ENCODE peak calls at places on chromosomes 13 and 19, in eight cellular contexts. G is CD8-positive, alpha-beta memory T cell; P is effector memory CD4-positive, alpha-beta T cell; U is right cardiac atrium; M is fibroblast of the aortic adventitia; N is brain microvascular endothelial cell; O is left ventricle myocardium inferior; Z is psoas muscle. B is an unnamed sample.

GRCh38 chr19:19145281-19145999 is 7.2 kb upstream of the TMEM161A start:
- DNase-seq in G (no peak), P (no peak), U (peak), M (no peak), N (no peak), O (no peak), Z (no peak), B (no peak)

GRCh38 chr19:54420383-54421168 is 5.3 kb downstream of the TTYH1 start:
- DNase-seq in G (no peak), P (no peak), U (peak), M (no peak), N (peak), O (peak), Z (no peak), B (peak)

GRCh38 chr13:94860981-94861407 is 148.6 kb upstream of the SOX21 start:
- DNase-seq in G (no peak), P (no peak), U (no peak), M (peak), N (peak), O (no peak), Z (no peak), B (no peak)

GRCh38 chr13:76973920-76974617 is 17.8 kb upstream of the CLN5 start:
- DNase-seq in G (no peak), P (no peak), U (no peak), M (no peak), N (no peak), O (no peak), Z (no peak), B (no peak)

GRCh38 chr13:27542220-27542619 is 78.1 kb downstream of the LNX2 start:
- DNase-seq in G (no peak), P (no peak), U (no peak), M (no peak), N (no peak), O (no peak), Z (no peak), B (no peak)

GRCh38 chr19:16851031-16851712 is 22.0 kb downstream of the SIN3B start:
- DNase-seq in G (no peak), P (no peak), U (peak), M (no peak), N (peak), O (no peak), Z (no peak), B (no peak)

GRCh38 chr13:22596157-22596863 is 584.5 kb upstream of the SGCG start:
- DNase-seq in G (no peak), P (no peak), U (no peak), M (peak), N (no peak), O (no peak), Z (no peak), B (no peak)

GRCh38 chr19:51024924-51025323 is 1.5 kb downstream of the KLK11 start:
- DNase-seq in G (no peak), P (no peak), U (no peak), M (no peak), N (no peak), O (no peak), Z (peak), B (no peak)

GRCh38 chr13:111503376-111503775 is 182.9 kb downstream of the TEX29 start:
- DNase-seq in G (no peak), P (no peak), U (no peak), M (no peak), N (no peak), O (no peak), Z (no peak), B (no peak)
- H3K4me3 ChIP-seq in G (no peak), P (no peak), U (no peak), M (no peak), N (no peak), O (no peak), Z (no peak), B (no peak)

GRCh38 chr13:81382236-81382635 is 1041.3 kb upstream of the SPRY2 start:
- DNase-seq in G (no peak), P (no peak), U (no peak), M (no peak), N (no peak), O (no peak), Z (no peak), B (no peak)

GRCh38 chr13:81377926-81378325 is 1037.0 kb upstream of the SPRY2 start:
- DNase-seq in G (no peak), P (no peak), U (no peak), M (no peak), N (no peak), O (no peak), Z (no peak), B (no peak)

GRCh38 chr13:81383441-81383840 is 1042.5 kb upstream of the SPRY2 start:
- DNase-seq in G (no peak), P (no peak), U (no peak), M (no peak), N (no peak), O (no peak), Z (no peak), B (no peak)

GRCh38 chr13:81381560-81381959 is 1040.6 kb upstream of the SPRY2 start:
- DNase-seq in G (no peak), P (no peak), U (no peak), M (no peak), N (no peak), O (no peak), Z (no peak), B (no peak)

GRCh38 chr13:81379183-81379582 is 1038.3 kb upstream of the SPRY2 start:
- DNase-seq in G (no peak), P (no peak), U (no peak), M (no peak), N (no peak), O (no peak), Z (no peak), B (no peak)
- H3K4me3 ChIP-seq in G (no peak), P (no peak), U (no peak), M (no peak), N (no peak), O (no peak), Z (no peak), B (no peak)

GRCh38 chr13:52849727-52850395 is 1.4 kb upstream of the PCDH8 start:
- DNase-seq in G (no peak), P (no peak), U (no peak), M (no peak), N (no peak), O (no peak), Z (no peak), B (no peak)
- H3K4me3 ChIP-seq in G (no peak), P (no peak), U (no peak), M (no peak), N (no peak), O (peak), Z (peak), B (no peak)

GRCh38 chr19:46350758-46351159 is 3.9 kb downstream of the PPP5C start:
- DNase-seq in G (peak), P (no peak), U (no peak), M (no peak), N (no peak), O (no peak), Z (no peak), B (no peak)

GRCh38 chr19:46349311-46349993 is 2.6 kb downstream of the PPP5C start:
- DNase-seq in G (no peak), P (no peak), U (no peak), M (no peak), N (no peak), O (no peak), Z (no peak), B (no peak)

GRCh38 chr19:46347985-46348384 is 1.1 kb downstream of the PPP5C start:
- DNase-seq in G (no peak), P (no peak), U (no peak), M (no peak), N (no peak), O (no peak), Z (no peak), B (no peak)

GRCh38 chr19:46351241-46352041 is 4.6 kb downstream of the PPP5C start:
- DNase-seq in G (peak), P (no peak), U (peak), M (peak), N (peak), O (no peak), Z (peak), B (no peak)

DNA sequence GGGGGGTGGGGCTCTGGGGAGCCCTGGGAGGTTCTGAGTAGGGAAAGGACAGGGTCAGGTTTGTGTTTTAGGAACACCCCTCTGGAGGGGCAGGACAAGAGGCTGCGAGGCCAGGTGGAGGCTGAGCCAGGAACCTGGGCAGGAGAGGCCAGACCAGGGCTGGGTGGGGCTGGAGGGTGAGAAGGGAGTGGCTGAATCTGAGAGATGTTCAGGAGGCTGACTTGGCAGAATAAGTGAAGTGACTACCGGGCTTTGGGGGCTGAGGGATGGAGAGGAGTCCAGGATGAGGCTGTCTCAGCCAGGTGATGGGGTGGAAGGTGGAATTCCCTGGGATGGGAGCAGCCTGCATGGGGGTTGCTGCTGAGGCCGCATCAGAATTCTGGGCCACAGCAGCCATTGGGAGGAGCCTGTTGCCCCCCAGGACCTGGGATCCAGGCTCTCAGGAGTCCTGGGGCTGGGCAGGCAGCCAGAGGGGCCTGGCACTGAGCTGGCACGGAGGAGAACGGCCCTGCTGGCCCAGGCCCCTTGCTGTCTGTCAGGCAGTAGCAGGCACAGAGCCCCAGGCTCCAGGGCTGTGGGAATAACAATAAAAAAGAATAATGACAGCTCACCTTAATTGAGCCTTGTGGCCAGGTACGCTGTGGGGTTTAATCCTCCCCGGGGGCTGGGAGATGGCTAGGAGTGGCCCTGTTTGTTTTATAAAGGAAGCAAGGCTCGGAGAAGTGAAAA is 3.3 kb downstream of the PPP5C start:
- DNase-seq in G (no peak), P (no peak), U (no peak), M (no peak), N (no peak), O (no peak), Z (no peak), B (no peak)
- H3K4me3 ChIP-seq in G (peak), P (no peak), U (no peak), M (no peak), N (no peak), O (peak), Z (peak), B (no peak)

GRCh38 chr13:39963612-39964011 is 308.1 kb downstream of the COG6 start:
- DNase-seq in G (no peak), P (no peak), U (no peak), M (no peak), N (no peak), O (no peak), Z (no peak), B (no peak)
- H3K4me3 ChIP-seq in G (no peak), P (no peak), U (no peak), M (no peak), N (no peak), O (no peak), Z (no peak), B (no peak)

GRCh38 chr19:2044709-2045500 is 6.1 kb downstream of the MKNK2 start:
- DNase-seq in G (no peak), P (no peak), U (no peak), M (no peak), N (no peak), O (no peak), Z (peak), B (no peak)

GRCh38 chr19:2042485-2043268 is 8.4 kb downstream of the MKNK2 start:
- DNase-seq in G (no peak), P (no peak), U (peak), M (no peak), N (no peak), O (no peak), Z (peak), B (no peak)

GRCh38 chr19:2043864-2044708 is 7.0 kb downstream of the MKNK2 start:
- DNase-seq in G (peak), P (no peak), U (peak), M (no peak), N (no peak), O (no peak), Z (peak), B (no peak)

GRCh38 chr19:2041686-2042484 is 9.2 kb downstream of the MKNK2 start:
- DNase-seq in G (peak), P (peak), U (peak), M (peak), N (peak), O (peak), Z (peak), B (peak)

DNA sequence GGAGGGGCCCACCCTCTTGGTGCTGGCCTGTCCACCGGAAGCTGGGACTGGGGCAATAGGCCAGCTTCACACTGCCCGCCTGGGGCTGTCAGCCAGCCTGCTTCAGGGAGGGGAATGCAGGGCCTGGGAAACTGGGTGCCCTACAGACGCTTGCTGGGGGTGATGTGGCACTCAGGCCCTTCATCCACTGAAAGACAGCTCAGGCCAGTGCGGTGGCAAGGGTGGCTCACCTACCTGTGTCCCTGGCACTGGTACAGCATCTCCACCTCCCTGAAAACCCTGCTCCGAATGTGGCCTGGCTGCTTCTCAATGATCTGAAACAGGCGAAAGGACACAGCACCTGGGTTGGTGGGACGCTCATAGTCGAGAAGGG is 7.8 kb downstream of the MKNK2 start:
- DNase-seq in G (no peak), P (no peak), U (peak), M (no peak), N (no peak), O (no peak), Z (peak), B (no peak)
- H3K4me3 ChIP-seq in G (no peak), P (no peak), U (no peak), M (no peak), N (no peak), O (peak), Z (peak), B (no peak)

GRCh38 chr19:14516746-14517438 is 1.3 kb downstream of the DNAJB1 start:
- DNase-seq in G (peak), P (no peak), U (no peak), M (no peak), N (no peak), O (no peak), Z (no peak), B (no peak)

GRCh38 chr19:14515501-14516047 is 2.6 kb downstream of the DNAJB1 start:
- DNase-seq in G (no peak), P (no peak), U (peak), M (no peak), N (no peak), O (no peak), Z (no peak), B (no peak)

GRCh38 chr19:14517446-14517839 is 754 bp downstream of the DNAJB1 start:
- DNase-seq in G (no peak), P (no peak), U (no peak), M (peak), N (no peak), O (no peak), Z (no peak), B (no peak)

GRCh38 chr19:14514215-14514871 is 3.9 kb downstream of the DNAJB1 start:
- DNase-seq in G (peak), P (no peak), U (no peak), M (no peak), N (no peak), O (no peak), Z (no peak), B (no peak)

GRCh38 chr19:14516048-14516534 is 2.1 kb downstream of the DNAJB1 start:
- DNase-seq in G (no peak), P (no peak), U (no peak), M (no peak), N (no peak), O (no peak), Z (no peak), B (no peak)
- H3K4me3 ChIP-seq in G (peak), P (peak), U (peak), M (peak), N (peak), O (peak), Z (peak), B (peak)

DNA sequence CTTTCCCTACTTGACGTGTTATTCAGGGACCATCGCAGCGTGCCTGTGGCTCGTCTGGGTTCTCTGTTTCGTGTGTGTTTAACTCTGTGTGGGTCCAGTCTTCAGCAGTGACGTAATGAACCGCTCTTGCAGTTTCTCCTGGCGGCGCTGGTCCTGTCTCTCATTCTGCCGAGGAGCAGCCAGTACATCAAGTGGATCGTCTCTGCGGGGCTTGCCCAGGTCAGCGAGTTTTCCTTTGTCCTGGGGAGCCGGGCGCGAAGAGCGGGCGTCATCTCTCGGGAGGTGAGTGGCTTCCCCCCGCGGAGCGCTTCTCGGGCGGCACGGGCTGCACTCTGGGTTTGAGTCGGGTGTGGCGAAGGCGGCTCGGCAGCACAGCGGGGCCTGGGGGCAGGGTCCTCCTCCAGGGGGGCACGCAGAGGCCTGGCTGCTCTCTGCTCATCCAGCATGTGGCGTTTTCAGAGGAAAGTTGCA is 36.3 kb upstream of the TFDP1 start:
- DNase-seq in G (no peak), P (no peak), U (no peak), M (peak), N (no peak), O (no peak), Z (peak), B (no peak)
- H3K4me3 ChIP-seq in G (no peak), P (no peak), U (no peak), M (peak), N (no peak), O (peak), Z (no peak), B (no peak)

GRCh38 chr19:38596057-38596981 is 21.4 kb downstream of the MAP4K1 start:
- DNase-seq in G (no peak), P (no peak), U (peak), M (no peak), N (no peak), O (no peak), Z (peak), B (peak)

GRCh38 chr19:38599722-38600121 is 18.0 kb downstream of the MAP4K1 start:
- DNase-seq in G (no peak), P (no peak), U (no peak), M (no peak), N (no peak), O (no peak), Z (no peak), B (no peak)

GRCh38 chr19:38592940-38593339 is 24.8 kb downstream of the MAP4K1 start:
- DNase-seq in G (no peak), P (no peak), U (no peak), M (no peak), N (no peak), O (no peak), Z (no peak), B (no peak)

DNA sequence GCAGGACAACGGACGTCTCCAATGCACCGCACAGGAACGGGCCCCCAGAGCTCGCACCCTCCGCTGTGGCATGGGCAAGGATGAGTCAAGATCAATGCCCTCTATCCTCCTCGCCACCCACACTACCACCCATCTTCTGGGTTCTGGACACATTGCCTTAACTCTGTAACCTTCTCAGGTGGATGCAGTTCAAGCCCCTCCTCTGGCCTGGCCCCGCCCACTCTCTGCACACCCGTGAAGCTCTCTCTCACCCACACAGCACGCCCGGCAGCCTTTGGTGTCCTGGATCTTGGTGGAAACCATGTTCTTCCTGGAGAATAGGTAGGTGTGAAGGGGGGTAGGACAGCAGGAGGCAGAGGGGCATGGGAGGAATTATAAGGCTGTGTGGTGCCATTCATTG is 20.7 kb downstream of the MAP4K1 start:
- DNase-seq in G (no peak), P (no peak), U (no peak), M (no peak), N (no peak), O (no peak), Z (no peak), B (no peak)
- H3K4me3 ChIP-seq in G (no peak), P (no peak), U (no peak), M (no peak), N (no peak), O (no peak), Z (no peak), B (no peak)

GRCh38 chr13:24221007-24221406 is 60.5 kb downstream of the SPATA13 start:
- DNase-seq in G (no peak), P (no peak), U (no peak), M (no peak), N (no peak), O (no peak), Z (no peak), B (no peak)
- H3K4me3 ChIP-seq in G (no peak), P (no peak), U (no peak), M (no peak), N (no peak), O (no peak), Z (no peak), B (no peak)

B was measured in HAP-1.